ENCODE peak calls at places on chromosomes 1 and 21, in seven cellular contexts. M, H, S, C, N, Q and D are unnamed samples.

GRCh38 chr1:151491641-151492040 is 19.5 kb upstream of the CGN start:
- DNase-seq in C (no peak), N (no peak), Q (no peak), M (no peak), H (no peak), S (no peak), D (no peak)

GRCh38 chr1:176552217-176552974 is 89.4 kb downstream of the PAPPA2 start:
- DNase-seq in H (no peak), C (no peak), N (no peak), M (no peak), S (no peak), Q (no peak), D (no peak)

GRCh38 chr1:100183370-100183769 is 5.3 kb upstream of the LRRC39 start:
- DNase-seq in C (no peak), S (no peak), H (no peak), M (no peak), N (no peak), Q (no peak), D (no peak)

GRCh38 chr1:112435448-112435847 is 39.4 kb downstream of the CTTNBP2NL start:
- DNase-seq in M (no peak), C (no peak), S (no peak), Q (no peak), H (no peak), N (no peak), D (no peak)

GRCh38 chr1:204041232-204041767 is 31.6 kb upstream of the SOX13 start:
- DNase-seq in M (no peak), Q (no peak), H (no peak), S (no peak), N (no peak), C (no peak), D (no peak)

GRCh38 chr1:51415963-51416362 is 85.6 kb upstream of the TTC39A start:
- DNase-seq in N (no peak), H (no peak), Q (no peak), C (no peak), M (no peak), S (no peak), D (no peak)

GRCh38 chr1:228691926-228692325 is 43.4 kb upstream of the RHOU start:
- DNase-seq in C (peak), M (peak), S (peak), N (no peak), Q (no peak), H (no peak), D (no peak)

GRCh38 chr1:248853023-248853422 is 5.9 kb downstream of the ZNF692 start:
- DNase-seq in C (no peak), Q (no peak), N (no peak), H (no peak), M (no peak), S (no peak), D (no peak)

GRCh38 chr21:45639206-45640000 is 4.1 kb upstream of the PCBP3 start:
- DNase-seq in M (no peak), S (no peak), H (no peak), C (peak), Q (no peak), N (no peak), D (no peak)

GRCh38 chr1:94099303-94099702 is 21.6 kb downstream of the ABCA4 start:
- DNase-seq in C (no peak), N (no peak), S (no peak), Q (no peak), M (no peak), H (no peak), D (no peak)

GRCh38 chr1:94101613-94101940 is 19.4 kb downstream of the ABCA4 start:
- DNase-seq in N (no peak), S (no peak), Q (no peak), H (no peak), C (peak), M (no peak), D (no peak)

GRCh38 chr1:94102126-94102525 is 18.8 kb downstream of the ABCA4 start:
- DNase-seq in H (no peak), N (no peak), M (no peak), Q (no peak), C (no peak), S (no peak), D (no peak)

GRCh38 chr1:94100129-94100784 is 20.7 kb downstream of the ABCA4 start:
- DNase-seq in N (no peak), S (no peak), M (no peak), H (no peak), C (no peak), Q (no peak), D (no peak)

DNA sequence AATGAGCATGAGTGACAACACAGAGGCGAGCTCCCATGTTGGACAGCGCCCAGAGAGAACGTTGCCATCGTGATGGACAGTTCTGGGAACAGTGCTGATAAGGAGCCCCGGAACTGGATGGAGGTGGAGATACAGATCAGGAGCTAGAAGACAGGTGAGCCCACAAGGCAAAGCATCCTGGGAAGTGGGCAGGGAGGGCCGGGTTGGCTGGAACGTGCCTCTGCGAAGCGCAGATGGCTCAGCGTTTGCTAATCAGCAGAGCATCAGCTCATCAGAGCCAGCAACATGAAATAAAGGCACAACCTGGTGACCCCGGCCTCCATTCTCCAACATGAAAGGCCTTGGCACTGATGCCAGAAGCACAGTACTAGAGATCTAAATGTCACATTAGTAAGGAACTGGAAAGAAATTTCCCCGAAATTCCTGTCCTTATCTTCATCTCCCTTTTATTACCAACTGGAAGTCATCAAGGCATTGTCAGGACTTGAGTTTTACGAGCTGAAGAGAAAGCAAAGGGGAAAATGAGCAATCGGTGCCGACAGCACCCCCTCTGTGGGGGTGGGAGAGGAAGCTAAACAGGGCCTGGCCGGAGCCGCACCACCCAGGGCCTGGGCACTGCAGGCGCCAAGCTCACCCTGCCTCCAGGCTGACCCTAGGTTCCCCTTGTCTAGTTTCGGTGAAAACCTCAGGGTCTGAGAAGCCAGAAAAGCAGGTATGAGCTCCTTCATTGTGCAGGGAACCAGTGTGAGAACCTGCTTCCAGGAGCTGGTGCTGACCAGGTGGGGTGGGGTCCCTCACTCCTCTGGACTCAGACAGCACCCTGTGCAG is 19.9 kb downstream of the ABCA4 start:
- DNase-seq in H (no peak), C (peak), Q (no peak), N (no peak), S (no peak), M (no peak), D (no peak)
- TF ChIP-seq POLR2AphosphoS5 in H (no peak), C (no peak), Q (no peak), N (peak), S (no peak), M (no peak), D (no peak)

DNA sequence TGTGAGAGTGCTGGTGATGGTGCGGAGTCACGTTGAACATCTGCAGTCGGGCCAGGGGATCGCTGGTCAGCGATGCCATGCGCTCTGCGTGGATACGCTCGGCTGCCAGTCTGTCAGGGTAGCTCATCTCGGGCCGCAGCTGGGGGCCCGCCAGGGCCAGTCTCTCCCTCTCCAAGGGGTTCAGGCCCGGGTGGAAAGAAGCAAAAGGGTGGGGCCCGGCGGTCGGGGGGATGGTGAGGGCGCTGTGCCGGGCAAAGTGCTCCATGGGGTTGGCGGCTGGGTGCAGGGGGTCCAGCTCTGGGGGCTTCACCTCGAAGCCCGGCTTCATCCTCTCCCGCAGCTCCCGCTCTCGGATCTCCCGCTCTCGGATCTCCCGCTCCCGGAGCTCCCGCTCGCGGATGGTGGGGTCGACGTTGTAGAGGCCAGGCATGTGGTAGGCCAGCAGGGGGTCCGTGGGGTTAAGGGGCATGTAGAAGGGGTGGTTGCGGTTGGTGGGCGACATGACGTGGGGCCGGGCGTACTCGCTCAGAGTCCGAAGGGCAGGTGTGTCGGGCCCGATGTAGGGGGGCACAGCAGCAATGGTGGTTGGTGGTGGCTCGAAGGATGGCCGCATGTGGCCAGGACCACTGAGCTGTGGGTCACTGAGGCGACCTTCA is 40.5 kb downstream of the SLC45A1 start:
- DNase-seq in C (no peak), M (no peak), S (no peak), Q (no peak), N (no peak), H (no peak), D (peak)
- TF ChIP-seq EP300 in C (no peak), M (no peak), S (no peak), Q (no peak), N (no peak), H (no peak), D (no peak)

DNA sequence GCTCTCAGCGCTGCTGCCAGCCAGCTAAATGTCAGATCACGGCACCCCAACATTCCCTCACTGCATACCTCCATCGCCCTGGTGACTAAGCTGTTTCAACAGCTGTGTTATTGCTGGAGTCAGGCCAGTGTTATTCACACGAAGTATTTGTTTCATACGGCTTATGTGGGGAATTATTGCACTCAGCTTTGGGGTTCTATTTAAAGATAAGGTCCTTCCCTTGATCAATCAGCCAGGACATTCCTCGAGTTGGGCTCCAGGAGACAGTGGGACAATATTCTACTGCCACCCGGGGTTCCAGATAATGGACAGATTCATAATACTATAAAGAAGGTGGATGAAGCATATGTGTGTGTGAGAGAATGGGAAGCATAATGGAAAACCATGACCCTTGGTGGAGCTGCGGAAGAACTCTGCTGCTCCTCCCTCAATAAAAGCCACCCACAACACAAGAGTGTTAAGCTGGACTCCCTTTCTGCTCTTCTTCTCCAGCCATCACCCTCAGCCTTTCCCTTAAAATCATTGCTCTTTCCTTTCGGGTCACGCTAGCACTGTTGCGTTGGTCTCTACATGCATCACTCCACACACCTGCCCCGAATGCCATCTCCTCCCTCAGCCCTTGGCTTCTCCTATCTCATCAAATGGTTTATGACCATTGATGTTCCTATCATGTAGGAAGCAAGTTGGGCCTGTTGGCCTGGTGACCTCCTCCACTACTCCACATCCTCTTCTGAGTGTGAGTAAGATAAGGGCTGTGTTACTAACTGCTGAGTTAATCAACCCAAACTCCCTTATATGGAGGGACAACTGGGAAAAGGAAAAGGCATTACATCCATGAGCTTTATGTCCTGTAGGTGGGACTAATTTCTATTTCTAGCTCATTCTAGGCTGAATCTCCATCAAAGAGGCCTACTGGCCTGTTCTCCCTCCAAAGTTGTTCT is 57.9 kb downstream of the WLS start:
- DNase-seq in M (no peak), Q (no peak), H (no peak), S (peak), N (peak), C (peak), D (no peak)
- TF ChIP-seq POLR2AphosphoS5 in M (no peak), Q (no peak), H (peak), S (peak), N (peak), C (peak), D (no peak)

GRCh38 chr1:117066367-117066766 is 6.2 kb downstream of the TTF2 start:
- DNase-seq in H (no peak), M (no peak), S (peak), C (no peak), N (no peak), Q (no peak), D (no peak)

GRCh38 chr1:117067528-117068370 is 7.6 kb downstream of the TTF2 start:
- DNase-seq in S (peak), M (peak), Q (no peak), H (no peak), N (peak), C (peak), D (no peak)

GRCh38 chr1:117069220-117069844 is 9.2 kb downstream of the TTF2 start:
- DNase-seq in H (no peak), Q (no peak), N (no peak), C (no peak), M (no peak), S (no peak), D (no peak)

GRCh38 chr1:117068580-117068979 is 8.5 kb downstream of the TTF2 start:
- DNase-seq in H (no peak), S (no peak), Q (no peak), N (no peak), M (no peak), C (no peak), D (no peak)

GRCh38 chr1:117070124-117070523 is 10.0 kb downstream of the TTF2 start:
- DNase-seq in N (no peak), C (no peak), S (no peak), M (no peak), Q (no peak), H (no peak), D (no peak)
- TF ChIP-seq EP300 in N (no peak), C (no peak), S (no peak), M (no peak), Q (no peak), H (no peak), D (no peak)

GRCh38 chr1:53107570-53108322 is 34.7 kb downstream of the SLC1A7 start:
- DNase-seq in H (no peak), Q (no peak), S (no peak), N (no peak), M (no peak), C (no peak), D (no peak)
- TF ChIP-seq POLR2AphosphoS5 in H (no peak), Q (no peak), S (no peak), N (no peak), M (no peak), C (no peak), D (no peak)